ENCODE peak calls at places on chromosomes 13 and 19, in seven cellular contexts. R, P, Z, G, C, I and V are unnamed samples. For H3K9me3, the result is how much of the 10 kb centered on the place peaks cover.

GRCh38 chr13:44243198-44243852 is 130.3 kb upstream of the SERP2 start:
- DNase-seq in R (no peak), P (no peak), Z (peak), G (no peak), C (no peak), I (no peak), V (peak)

GRCh38 chr19:43713208-43713607 is 2.7 kb upstream of the IRGC start:
- DNase-seq in R (no peak), P (no peak), Z (no peak), G (no peak), C (no peak), I (no peak), V (no peak)

GRCh38 chr13:22561581-22561980 is 619.2 kb upstream of the SGCG start:
- DNase-seq in R (no peak), P (no peak), Z (no peak), G (no peak), C (no peak), I (no peak), V (no peak)

GRCh38 chr19:1221141-1221903 is 15.7 kb downstream of the STK11 start:
- DNase-seq in R (no peak), P (no peak), Z (peak), G (peak), C (no peak), I (peak), V (no peak)

GRCh38 chr13:23750383-23751121 is 138.6 kb downstream of the MIPEP start:
- DNase-seq in R (no peak), P (no peak), Z (peak), G (no peak), C (no peak), I (no peak), V (no peak)

GRCh38 chr19:31658993-31659896 is 310.0 kb upstream of the TSHZ3 start:
- DNase-seq in R (no peak), P (no peak), Z (no peak), G (no peak), C (no peak), I (no peak), V (no peak)

GRCh38 chr19:38197937-38198704 is 25.9 kb downstream of the DPF1 start:
- DNase-seq in R (no peak), P (no peak), Z (no peak), G (no peak), C (no peak), I (no peak), V (no peak)

GRCh38 chr13:33262554-33262953 is 23.0 kb downstream of the STARD13 start:
- DNase-seq in R (no peak), P (no peak), Z (no peak), G (no peak), C (peak), I (no peak), V (no peak)

GRCh38 chr19:38729653-38730469 is 14.4 kb downstream of the CAPN12 start:
- DNase-seq in R (peak), P (no peak), Z (peak), G (peak), C (peak), I (peak), V (peak)

GRCh38 chr19:3478409-3479176 is 1.7 kb downstream of the SMIM24 start:
- DNase-seq in R (no peak), P (no peak), Z (no peak), G (no peak), C (no peak), I (no peak), V (no peak)

GRCh38 chr19:1038995-1039645 is 787 bp upstream of the ABCA7 start:
- DNase-seq in R (no peak), P (no peak), Z (peak), G (no peak), C (no peak), I (no peak), V (no peak)

GRCh38 chr19:33323093-33323820 is 20.9 kb upstream of the CEBPA start:
- DNase-seq in R (no peak), P (no peak), Z (no peak), G (no peak), C (no peak), I (no peak), V (no peak)

GRCh38 chr19:46898731-46899130 is 37.9 kb downstream of the ARHGAP35 start:
- DNase-seq in R (no peak), P (no peak), Z (peak), G (peak), C (no peak), I (no peak), V (no peak)

GRCh38 chr13:98324105-98324504 is 147.0 kb upstream of the RNF113B start:
- DNase-seq in R (no peak), P (no peak), Z (peak), G (no peak), C (no peak), I (no peak), V (no peak)

GRCh38 chr13:48412100-48412556 is 785 bp downstream of the LPAR6 start:
- DNase-seq in R (no peak), P (no peak), Z (peak), G (no peak), C (no peak), I (no peak), V (no peak)

GRCh38 chr13:29969286-29969685 is 118.9 kb upstream of the UBL3 start:
- DNase-seq in R (no peak), P (no peak), Z (peak), G (no peak), C (no peak), I (no peak), V (no peak)

GRCh38 chr13:29474991-29475390 is 120.5 kb downstream of the SLC7A1 start:
- DNase-seq in R (no peak), P (no peak), Z (peak), G (no peak), C (no peak), I (no peak), V (no peak)

GRCh38 chr13:97134364-97135095 is 87.6 kb upstream of the MBNL2 start:
- DNase-seq in R (no peak), P (no peak), Z (peak), G (no peak), C (no peak), I (no peak), V (no peak)

GRCh38 chr19:51433092-51433491 is 15.7 kb upstream of the SIGLEC10 start:
- DNase-seq in R (no peak), P (no peak), Z (no peak), G (no peak), C (no peak), I (no peak), V (no peak)

GRCh38 chr19:3176715-3177501 is 1.7 kb upstream of the S1PR4 start:
- DNase-seq in R (peak), P (no peak), Z (peak), G (no peak), C (peak), I (peak), V (peak)

GRCh38 chr19:10896851-10897526 is 25.6 kb downstream of the CARM1 start:
- DNase-seq in R (no peak), P (no peak), Z (no peak), G (no peak), C (peak), I (no peak), V (no peak)

GRCh38 chr13:27406178-27406939 is 18.1 kb upstream of the GTF3A start:
- DNase-seq in R (no peak), P (no peak), Z (peak), G (no peak), C (peak), I (no peak), V (no peak)

GRCh38 chr13:50421457-50422130 is 406.4 kb downstream of the KCNRG start:
- DNase-seq in R (no peak), P (no peak), Z (peak), G (no peak), C (no peak), I (no peak), V (no peak)

GRCh38 chr19:31110331-31110730 is 238.9 kb downstream of the TSHZ3 start:
- DNase-seq in R (no peak), P (no peak), Z (peak), G (peak), C (no peak), I (no peak), V (no peak)

GRCh38 chr13:73924607-73925006 is 209.6 kb downstream of the KLF12 start:
- DNase-seq in R (no peak), P (no peak), Z (no peak), G (no peak), C (no peak), I (no peak), V (no peak)

GRCh38 chr19:55370305-55370988 is at the start of gene IL11:
- DNase-seq in R (no peak), P (no peak), Z (peak), G (no peak), C (no peak), I (peak), V (no peak)

GRCh38 chr13:80010286-80010831 is 330.6 kb downstream of the SPRY2 start:
- DNase-seq in R (no peak), P (no peak), Z (no peak), G (no peak), C (no peak), I (no peak), V (no peak)

GRCh38 chr13:46176756-46177155 is 5.2 kb downstream of the LCP1 start:
- DNase-seq in R (no peak), P (no peak), Z (no peak), G (no peak), C (no peak), I (no peak), V (no peak)

GRCh38 chr13:110257408-110257807 is 49.5 kb downstream of the COL4A1 start:
- DNase-seq in R (no peak), P (no peak), Z (no peak), G (no peak), C (no peak), I (no peak), V (no peak)

GRCh38 chr19:31534786-31535185 is 185.6 kb upstream of the TSHZ3 start:
- DNase-seq in R (no peak), P (no peak), Z (no peak), G (no peak), C (no peak), I (no peak), V (no peak)

GRCh38 chr13:37168922-37169321 is 63.5 kb upstream of the CSNK1A1L start:
- DNase-seq in R (no peak), P (no peak), Z (no peak), G (no peak), C (no peak), I (no peak), V (no peak)

GRCh38 chr13:76937416-76937815 is 10.9 kb upstream of the ACOD1 start:
- DNase-seq in R (no peak), P (no peak), Z (peak), G (no peak), C (no peak), I (no peak), V (no peak)

GRCh38 chr19:4229179-4229931 is at the start of gene EBI3:
- DNase-seq in R (no peak), P (no peak), Z (peak), G (no peak), C (no peak), I (no peak), V (no peak)

GRCh38 chr19:32522967-32523366 is 58.0 kb upstream of the PDCD5 start:
- DNase-seq in R (no peak), P (no peak), Z (no peak), G (no peak), C (no peak), I (no peak), V (no peak)

GRCh38 chr19:12800873-12801465 is 631 bp downstream of the PRDX2 start:
- DNase-seq in R (no peak), P (no peak), Z (no peak), G (no peak), C (peak), I (peak), V (no peak)

DNA sequence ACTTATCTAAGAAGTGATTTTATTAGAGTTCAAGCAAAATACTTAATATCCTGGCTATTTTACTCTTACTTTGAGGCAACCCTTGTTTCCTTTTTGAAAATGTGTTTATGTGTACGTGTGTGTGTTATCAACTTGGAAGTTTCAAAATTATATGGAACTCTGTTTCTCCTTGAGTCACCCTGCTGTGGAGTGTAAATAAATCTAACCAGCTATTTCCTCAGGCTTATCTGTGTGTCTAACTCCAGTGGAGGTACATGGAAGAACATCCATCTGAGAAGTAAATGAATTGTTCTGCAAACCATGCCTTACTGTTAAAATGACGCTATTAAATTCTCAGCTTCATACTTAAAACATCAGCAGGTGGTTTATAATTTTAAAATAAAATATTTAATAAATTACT is 583.4 kb upstream of the SLITRK5 start:
- DNase-seq in R (no peak), P (no peak), Z (peak), G (no peak), C (no peak), I (no peak), V (no peak)
- TF ChIP-seq CTCF in R (no peak), P (no peak), Z (no peak), G (no peak), C (no peak), I (no peak), V (no peak)

GRCh38 chr19:22491746-22492145 is 69.6 kb upstream of the ZNF98 start:
- DNase-seq in R (no peak), P (no peak), Z (no peak), G (no peak), C (no peak), I (no peak), V (no peak)
- H3K9me3 ChIP-seq in R (under half), P (half or more), Z (under half), G (half or more), C (under half), I (under half), V (half or more)

GRCh38 chr19:41355802-41356201 is 2.1 kb upstream of the TGFB1 start:
- DNase-seq in R (no peak), P (no peak), Z (no peak), G (no peak), C (no peak), I (no peak), V (no peak)

GRCh38 chr19:41352609-41353465 is 885 bp downstream of the TGFB1 start:
- DNase-seq in R (peak), P (no peak), Z (peak), G (peak), C (peak), I (peak), V (peak)

GRCh38 chr19:41353466-41354342 is at the start of gene TGFB1:
- DNase-seq in R (peak), P (peak), Z (peak), G (peak), C (peak), I (peak), V (peak)

GRCh38 chr19:41355035-41355434 is 1.3 kb upstream of the TGFB1 start:
- DNase-seq in R (no peak), P (no peak), Z (no peak), G (no peak), C (no peak), I (no peak), V (no peak)

GRCh38 chr19:41354343-41354974 is 737 bp upstream of the TGFB1 start:
- DNase-seq in R (no peak), P (no peak), Z (no peak), G (peak), C (peak), I (no peak), V (no peak)
- TF ChIP-seq CTCF in R (no peak), P (no peak), Z (no peak), G (no peak), C (no peak), I (no peak), V (peak)

GRCh38 chr19:36987091-36987490 is 71.0 kb downstream of the ZNF568 start:
- DNase-seq in R (no peak), P (no peak), Z (no peak), G (no peak), C (no peak), I (no peak), V (no peak)

GRCh38 chr19:36986601-36987000 is 70.5 kb downstream of the ZNF568 start:
- DNase-seq in R (no peak), P (no peak), Z (no peak), G (no peak), C (no peak), I (no peak), V (no peak)

GRCh38 chr19:36986131-36986530 is 70.0 kb downstream of the ZNF568 start:
- DNase-seq in R (no peak), P (no peak), Z (no peak), G (no peak), C (no peak), I (no peak), V (no peak)
- H3K9me3 ChIP-seq in R (under half), P (under half), Z (under half), G (under half), C (under half), I (under half), V (under half)

GRCh38 chr19:5665781-5666513 is 14.4 kb downstream of the MICOS13 start:
- DNase-seq in R (no peak), P (no peak), Z (peak), G (no peak), C (no peak), I (peak), V (no peak)
- TF ChIP-seq CTCF in R (no peak), P (no peak), Z (peak), G (no peak), C (no peak), I (no peak), V (no peak)

GRCh38 chr13:99330942-99331341 is 23.7 kb upstream of the GPR183 start:
- DNase-seq in R (no peak), P (no peak), Z (no peak), G (no peak), C (no peak), I (no peak), V (no peak)

GRCh38 chr13:99327133-99327532 is 19.9 kb upstream of the GPR183 start:
- DNase-seq in R (no peak), P (no peak), Z (no peak), G (no peak), C (no peak), I (no peak), V (no peak)

GRCh38 chr13:99329477-99329876 is 22.3 kb upstream of the GPR183 start:
- DNase-seq in R (no peak), P (no peak), Z (no peak), G (no peak), C (no peak), I (no peak), V (no peak)

GRCh38 chr13:99326012-99326411 is 18.8 kb upstream of the GPR183 start:
- DNase-seq in R (no peak), P (no peak), Z (no peak), G (no peak), C (no peak), I (no peak), V (no peak)

DNA sequence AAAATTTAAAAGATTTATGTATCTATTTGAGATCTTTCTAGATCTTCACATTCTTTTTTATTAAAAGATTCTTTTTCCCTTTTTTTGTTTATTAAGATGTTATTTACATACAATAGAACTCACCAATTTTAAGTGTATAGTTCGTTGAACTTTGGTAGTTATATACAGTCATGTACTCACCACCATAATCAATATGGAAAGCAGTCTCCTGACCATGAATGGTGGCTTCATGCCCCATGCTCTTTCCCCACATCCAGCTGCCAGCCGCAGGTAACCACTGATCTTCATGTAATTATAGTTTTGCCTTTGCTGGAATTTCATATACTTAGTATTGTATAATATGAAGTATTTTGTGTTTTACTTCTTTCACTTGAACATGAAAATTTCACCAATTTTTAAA is 20.6 kb upstream of the GPR183 start:
- DNase-seq in R (no peak), P (no peak), Z (no peak), G (no peak), C (no peak), I (no peak), V (no peak)
- H3K9me3 ChIP-seq in R (under half), P (under half), Z (under half), G (under half), C (under half), I (under half), V (under half)

DNA sequence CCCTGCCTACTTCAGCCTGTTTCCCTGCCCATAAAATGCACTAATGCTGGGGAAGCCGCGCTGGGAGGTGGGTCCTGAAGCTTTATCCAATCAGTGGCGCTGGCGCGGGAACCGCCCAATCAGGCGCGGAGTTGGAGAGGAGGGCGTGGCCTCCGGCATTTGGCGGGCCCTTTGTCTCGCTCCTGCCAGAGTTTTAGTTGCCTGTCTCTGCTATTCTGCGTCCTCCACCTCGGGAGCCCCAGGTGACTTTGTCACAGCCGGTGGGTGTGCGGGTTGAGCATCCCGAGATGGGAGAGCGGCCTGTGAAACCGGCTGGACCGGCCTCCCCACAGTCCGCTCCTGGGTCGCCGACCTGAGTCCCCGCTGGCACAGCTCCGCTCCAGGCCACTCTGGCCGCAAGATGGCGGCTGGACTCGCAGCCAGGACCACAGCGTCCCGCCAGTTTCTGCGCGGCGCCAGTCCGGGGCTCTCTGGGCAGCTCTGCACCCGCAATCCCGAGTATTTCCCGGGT is 30.7 kb upstream of the ZNF429 start:
- DNase-seq in R (peak), P (peak), Z (peak), G (peak), C (peak), I (peak), V (peak)
- TF ChIP-seq CTCF in R (no peak), P (no peak), Z (no peak), G (no peak), C (no peak), I (no peak), V (no peak)

GRCh38 chr19:7372810-7373209 is 24.1 kb downstream of the ARHGEF18 start:
- DNase-seq in R (no peak), P (no peak), Z (no peak), G (no peak), C (no peak), I (peak), V (no peak)
- H3K9me3 ChIP-seq in R (under half), P (under half), Z (under half), G (under half), C (under half), I (under half), V (under half)